ENCODE peak calls at places on chromosome 2, in six cellular contexts. One of them, this sample, is unnamed. For H3K4me1, the result is how much of the 10 kb centered on the place peaks cover.

GRCh38 chr2:220835563-220835962 is 736.5 kb downstream of the EPHA4 start:
- DNase-seq in HCT116: no peak
- DNase-seq in A549: no peak
- DNase-seq in left ventricle myocardium inferior: no peak
- DNase-seq in endothelial cell of umbilical vein: no peak
- DNase-seq in heart left ventricle: no peak
- DNase-seq in this sample: no peak

GRCh38 chr2:99888617-99889016 is 253.8 kb downstream of the AFF3 start:
- DNase-seq in HCT116: no peak
- DNase-seq in A549: no peak
- DNase-seq in left ventricle myocardium inferior: no peak
- DNase-seq in endothelial cell of umbilical vein: no peak
- DNase-seq in heart left ventricle: no peak
- DNase-seq in this sample: no peak

GRCh38 chr2:19868705-19869550 is 32.9 kb downstream of the TTC32 start:
- DNase-seq in HCT116: no peak
- DNase-seq in A549: no peak
- DNase-seq in left ventricle myocardium inferior: peak
- DNase-seq in endothelial cell of umbilical vein: no peak
- DNase-seq in heart left ventricle: peak
- DNase-seq in this sample: no peak

GRCh38 chr2:11393711-11394236 is 49.3 kb upstream of the ROCK2 start:
- DNase-seq in HCT116: no peak
- DNase-seq in A549: no peak
- DNase-seq in left ventricle myocardium inferior: no peak
- DNase-seq in endothelial cell of umbilical vein: no peak
- DNase-seq in heart left ventricle: no peak
- DNase-seq in this sample: no peak

GRCh38 chr2:74267068-74267467 is 68.7 kb downstream of the MTHFD2 start:
- DNase-seq in HCT116: peak
- DNase-seq in A549: peak
- DNase-seq in left ventricle myocardium inferior: no peak
- DNase-seq in endothelial cell of umbilical vein: no peak
- DNase-seq in heart left ventricle: no peak
- DNase-seq in this sample: no peak

GRCh38 chr2:120825370-120826259 is 89.9 kb downstream of the GLI2 start:
- DNase-seq in HCT116: no peak
- DNase-seq in A549: no peak
- DNase-seq in left ventricle myocardium inferior: peak
- DNase-seq in endothelial cell of umbilical vein: no peak
- DNase-seq in heart left ventricle: peak
- DNase-seq in this sample: peak

GRCh38 chr2:29314816-29315571 is 199.8 kb downstream of the CLIP4 start:
- DNase-seq in HCT116: no peak
- DNase-seq in A549: no peak
- DNase-seq in left ventricle myocardium inferior: no peak
- DNase-seq in endothelial cell of umbilical vein: no peak
- DNase-seq in heart left ventricle: no peak
- DNase-seq in this sample: peak

GRCh38 chr2:26178746-26179436 is 6.0 kb downstream of the GAREM2 start:
- DNase-seq in HCT116: no peak
- DNase-seq in A549: no peak
- DNase-seq in left ventricle myocardium inferior: peak
- DNase-seq in endothelial cell of umbilical vein: peak
- DNase-seq in heart left ventricle: no peak
- DNase-seq in this sample: no peak

GRCh38 chr2:8445580-8445979 is 236.3 kb upstream of the ID2 start:
- DNase-seq in HCT116: no peak
- DNase-seq in A549: no peak
- DNase-seq in left ventricle myocardium inferior: no peak
- DNase-seq in endothelial cell of umbilical vein: no peak
- DNase-seq in heart left ventricle: no peak
- DNase-seq in this sample: no peak

GRCh38 chr2:230658877-230659652 is 53.6 kb upstream of the CAB39 start:
- DNase-seq in HCT116: no peak
- DNase-seq in A549: no peak
- DNase-seq in left ventricle myocardium inferior: no peak
- DNase-seq in endothelial cell of umbilical vein: no peak
- DNase-seq in heart left ventricle: no peak
- DNase-seq in this sample: no peak

GRCh38 chr2:43073373-43073772 is 153.0 kb downstream of the ZFP36L2 start:
- DNase-seq in HCT116: no peak
- DNase-seq in A549: no peak
- DNase-seq in left ventricle myocardium inferior: peak
- DNase-seq in endothelial cell of umbilical vein: no peak
- DNase-seq in heart left ventricle: peak
- DNase-seq in this sample: no peak

GRCh38 chr2:144834954-144835633 is 315.2 kb upstream of the ZEB2 start:
- DNase-seq in HCT116: no peak
- DNase-seq in A549: no peak
- DNase-seq in left ventricle myocardium inferior: peak
- DNase-seq in endothelial cell of umbilical vein: peak
- DNase-seq in heart left ventricle: peak
- DNase-seq in this sample: peak

GRCh38 chr2:157404363-157404762 is 39.5 kb downstream of the CYTIP start:
- DNase-seq in HCT116: no peak
- DNase-seq in A549: no peak
- DNase-seq in left ventricle myocardium inferior: no peak
- DNase-seq in endothelial cell of umbilical vein: no peak
- DNase-seq in heart left ventricle: no peak
- DNase-seq in this sample: no peak

GRCh38 chr2:27051902-27052645 is 606 bp downstream of the AGBL5 start:
- DNase-seq in HCT116: no peak
- DNase-seq in A549: peak
- DNase-seq in left ventricle myocardium inferior: peak
- DNase-seq in endothelial cell of umbilical vein: peak
- DNase-seq in heart left ventricle: peak
- DNase-seq in this sample: peak

GRCh38 chr2:118844261-118845004 is 3.0 kb downstream of the EN1 start:
- DNase-seq in HCT116: no peak
- DNase-seq in A549: no peak
- DNase-seq in left ventricle myocardium inferior: no peak
- DNase-seq in endothelial cell of umbilical vein: no peak
- DNase-seq in heart left ventricle: no peak
- DNase-seq in this sample: no peak

GRCh38 chr2:118843492-118844132 is 3.8 kb downstream of the EN1 start:
- DNase-seq in HCT116: no peak
- DNase-seq in A549: no peak
- DNase-seq in left ventricle myocardium inferior: no peak
- DNase-seq in endothelial cell of umbilical vein: no peak
- DNase-seq in heart left ventricle: no peak
- DNase-seq in this sample: no peak

GRCh38 chr2:118841450-118841827 is 6.0 kb downstream of the EN1 start:
- DNase-seq in HCT116: no peak
- DNase-seq in A549: no peak
- DNase-seq in left ventricle myocardium inferior: no peak
- DNase-seq in endothelial cell of umbilical vein: no peak
- DNase-seq in heart left ventricle: no peak
- DNase-seq in this sample: no peak

GRCh38 chr2:118842687-118843491 is 4.6 kb downstream of the EN1 start:
- DNase-seq in HCT116: no peak
- DNase-seq in A549: no peak
- DNase-seq in left ventricle myocardium inferior: no peak
- DNase-seq in endothelial cell of umbilical vein: peak
- DNase-seq in heart left ventricle: no peak
- DNase-seq in this sample: no peak

GRCh38 chr2:118841828-118842461 is 5.5 kb downstream of the EN1 start:
- DNase-seq in HCT116: no peak
- DNase-seq in A549: no peak
- DNase-seq in left ventricle myocardium inferior: no peak
- DNase-seq in endothelial cell of umbilical vein: peak
- DNase-seq in heart left ventricle: no peak
- DNase-seq in this sample: no peak
- H3K4me3 ChIP-seq in HCT116: no peak
- H3K4me3 ChIP-seq in A549: no peak
- H3K4me3 ChIP-seq in left ventricle myocardium inferior: peak
- H3K4me3 ChIP-seq in endothelial cell of umbilical vein: no peak
- H3K4me3 ChIP-seq in heart left ventricle: peak
- H3K4me3 ChIP-seq in this sample: no peak

GRCh38 chr2:47438084-47438483 is 35.1 kb downstream of the MSH2 start:
- DNase-seq in HCT116: no peak
- DNase-seq in A549: no peak
- DNase-seq in left ventricle myocardium inferior: no peak
- DNase-seq in endothelial cell of umbilical vein: no peak
- DNase-seq in heart left ventricle: no peak
- DNase-seq in this sample: no peak

GRCh38 chr2:47437287-47437686 is 34.3 kb downstream of the MSH2 start:
- DNase-seq in HCT116: no peak
- DNase-seq in A549: peak
- DNase-seq in left ventricle myocardium inferior: no peak
- DNase-seq in endothelial cell of umbilical vein: peak
- DNase-seq in heart left ventricle: no peak
- DNase-seq in this sample: no peak
- TF ChIP-seq CTCF in HCT116: peak
- TF ChIP-seq CTCF in A549: peak
- TF ChIP-seq CTCF in left ventricle myocardium inferior: peak
- TF ChIP-seq CTCF in endothelial cell of umbilical vein: no peak
- TF ChIP-seq CTCF in heart left ventricle: peak
- TF ChIP-seq CTCF in this sample: no peak

DNA sequence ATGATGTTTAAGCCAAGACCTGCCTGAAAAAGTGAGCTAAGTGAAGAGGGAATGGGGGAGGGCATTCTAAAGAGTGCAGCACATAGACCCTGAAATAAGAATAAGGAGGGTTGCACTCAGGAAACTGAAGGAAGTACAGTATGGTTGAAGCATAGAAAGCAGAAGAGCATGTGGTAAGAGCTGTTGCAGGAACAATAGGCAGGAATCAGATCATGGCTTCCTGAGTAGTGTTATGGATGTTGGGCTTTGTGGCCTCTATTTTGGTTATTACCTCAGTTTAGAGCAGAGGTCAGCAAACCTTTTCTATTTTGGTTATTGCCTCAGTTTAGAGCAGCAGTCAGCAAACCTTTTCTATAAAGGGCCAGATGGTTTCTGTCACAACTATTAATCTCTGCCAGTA is 91.2 kb upstream of the MYO3B start:
- DNase-seq in HCT116: no peak
- DNase-seq in A549: no peak
- DNase-seq in left ventricle myocardium inferior: no peak
- DNase-seq in endothelial cell of umbilical vein: peak
- DNase-seq in heart left ventricle: no peak
- DNase-seq in this sample: no peak
- H3K4me1 ChIP-seq in HCT116: under half
- H3K4me1 ChIP-seq in A549: under half
- H3K4me1 ChIP-seq in left ventricle myocardium inferior: under half
- H3K4me1 ChIP-seq in endothelial cell of umbilical vein: under half
- H3K4me1 ChIP-seq in heart left ventricle: under half
- H3K4me1 ChIP-seq in this sample: under half

GRCh38 chr2:109201465-109202420 is 72.7 kb downstream of the SH3RF3 start:
- DNase-seq in HCT116: no peak
- DNase-seq in A549: no peak
- DNase-seq in left ventricle myocardium inferior: no peak
- DNase-seq in endothelial cell of umbilical vein: no peak
- DNase-seq in heart left ventricle: peak
- DNase-seq in this sample: no peak
- H3K4me3 ChIP-seq in HCT116: no peak
- H3K4me3 ChIP-seq in A549: no peak
- H3K4me3 ChIP-seq in left ventricle myocardium inferior: no peak
- H3K4me3 ChIP-seq in endothelial cell of umbilical vein: no peak
- H3K4me3 ChIP-seq in heart left ventricle: no peak
- H3K4me3 ChIP-seq in this sample: no peak

This sample was measured in prostate gland.